ENCODE peak calls at places on chromosomes 6 and 20, in ten cellular contexts. N, H, E, A, U, W, B, J, V and G are unnamed samples.

GRCh38 chr6:18667612-18668011 is 280.5 kb downstream of the RNF144B start:
- DNase-seq in N (no peak), H (no peak), E (no peak), A (no peak), U (no peak), W (no peak), B (no peak), J (no peak), V (no peak), G (no peak)

GRCh38 chr6:89979473-89980119 is 85.3 kb downstream of the GJA10 start:
- DNase-seq in N (no peak), H (no peak), E (no peak), A (no peak), U (no peak), W (no peak), B (no peak), J (no peak), V (no peak), G (no peak)

GRCh38 chr6:7991992-7992815 is 72.0 kb downstream of the BLOC1S5 start:
- DNase-seq in N (no peak), H (peak; percentile 80), E (peak; percentile 9), A (no peak), U (peak; percentile 87), W (peak; percentile 65), B (peak; percentile 89), J (peak; percentile 52), V (no peak), G (no peak)

GRCh38 chr20:11247059-11247630 is 573.3 kb upstream of the JAG1 start:
- DNase-seq in N (no peak), H (no peak), E (no peak), A (no peak), U (no peak), W (no peak), B (no peak), J (no peak), V (no peak), G (no peak)

GRCh38 chr6:89251170-89251569 is 34.0 kb upstream of the GABRR1 start:
- DNase-seq in N (no peak), H (no peak), E (no peak), A (no peak), U (no peak), W (peak; percentile 45), B (no peak), J (no peak), V (no peak), G (no peak)

GRCh38 chr6:23650676-23651075 is 475.3 kb upstream of the NRSN1 start:
- DNase-seq in N (no peak), H (no peak), E (peak; percentile 65), A (no peak), U (no peak), W (no peak), B (no peak), J (no peak), V (no peak), G (no peak)

GRCh38 chr6:163438298-163438939 is 23.9 kb downstream of the QKI start:
- DNase-seq in N (no peak), H (no peak), E (no peak), A (no peak), U (no peak), W (peak; percentile 56), B (no peak), J (no peak), V (no peak), G (no peak)

GRCh38 chr6:139846538-139847321 is 472.3 kb upstream of the CITED2 start:
- DNase-seq in N (no peak), H (no peak), E (no peak), A (no peak), U (no peak), W (no peak), B (no peak), J (no peak), V (no peak), G (no peak)

GRCh38 chr6:111536888-111537287 is 53.9 kb upstream of the REV3L start:
- DNase-seq in N (no peak), H (no peak), E (no peak), A (no peak), U (no peak), W (no peak), B (no peak), J (no peak), V (no peak), G (no peak)

GRCh38 chr6:4313044-4313686 is 177.8 kb upstream of the ECI2 start:
- DNase-seq in N (no peak), H (peak; percentile 96), E (peak; percentile 49), A (peak; percentile 68), U (peak; percentile 95), W (peak; percentile 95), B (peak; percentile 93), J (peak; percentile 85), V (peak; percentile 21), G (no peak)

GRCh38 chr6:53119772-53120409 is 28.8 kb downstream of the GCM1 start:
- DNase-seq in N (no peak), H (peak; percentile 67), E (peak; percentile 46), A (peak; percentile 44), U (peak; percentile 68), W (peak; percentile 78), B (peak; percentile 42), J (no peak), V (no peak), G (no peak)

GRCh38 chr6:82408952-82409421 is 45.4 kb downstream of the TPBG start:
- DNase-seq in N (no peak), H (peak; percentile 64), E (no peak), A (no peak), U (peak; percentile 80), W (peak; percentile 95), B (peak; percentile 45), J (peak; percentile 42), V (no peak), G (no peak)

GRCh38 chr20:35886537-35886936 is 67.8 kb downstream of the SCAND1 start:
- DNase-seq in N (no peak), H (peak; percentile 71), E (no peak), A (no peak), U (no peak), W (no peak), B (no peak), J (no peak), V (no peak), G (no peak)

GRCh38 chr6:52435345-52435744 is 15.2 kb downstream of the EFHC1 start:
- DNase-seq in N (no peak), H (no peak), E (no peak), A (no peak), U (no peak), W (no peak), B (no peak), J (no peak), V (no peak), G (no peak)

GRCh38 chr20:46302119-46302518 is 6.2 kb downstream of the CDH22 start:
- DNase-seq in N (no peak), H (no peak), E (no peak), A (no peak), U (no peak), W (no peak), B (no peak), J (no peak), V (no peak), G (no peak)

GRCh38 chr20:38875170-38875993 is 50.8 kb upstream of the FAM83D start:
- DNase-seq in N (peak; percentile 60), H (no peak), E (no peak), A (no peak), U (no peak), W (no peak), B (no peak), J (no peak), V (no peak), G (no peak)

DNA sequence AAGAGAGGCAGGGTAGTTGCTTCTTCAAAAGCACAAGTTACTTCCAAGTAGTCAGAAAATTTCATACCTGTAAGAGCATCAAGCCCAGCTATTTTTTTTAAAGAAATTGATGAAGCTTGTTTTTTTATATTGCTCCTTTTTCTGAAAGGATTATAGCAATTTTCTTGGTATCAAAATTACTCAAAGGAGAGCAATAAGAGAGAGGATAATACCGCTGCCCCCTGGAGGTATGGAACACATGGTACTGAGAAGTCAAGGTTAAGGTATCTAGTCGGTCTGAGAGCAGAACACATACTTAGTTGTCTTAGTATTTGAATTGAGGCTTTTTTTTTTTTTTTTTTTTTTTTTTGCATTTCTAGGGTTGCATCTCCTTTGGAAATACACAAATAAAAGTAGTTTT is 59.4 kb downstream of the ADGRF5 start:
- DNase-seq in N (no peak), H (no peak), E (no peak), A (no peak), U (no peak), W (peak; percentile 8), B (no peak), J (no peak), V (no peak), G (no peak)
- TF ChIP-seq CTCF in N (no peak), H (no peak), E (no peak), A (no peak), U (no peak), W (no peak), B (peak; percentile 17), J (no peak), V (no peak), G (no peak)

GRCh38 chr6:31712296-31712695 is 2.9 kb upstream of the LY6G6D start:
- DNase-seq in N (no peak), H (no peak), E (peak; percentile 71), A (no peak), U (no peak), W (peak; percentile 52), B (no peak), J (no peak), V (no peak), G (no peak)
- TF ChIP-seq CTCF in N (no peak), H (peak; percentile 4), E (peak; percentile 54), A (peak; percentile 4), U (peak; percentile 43), W (peak; percentile 50), B (no peak), J (peak; percentile 21), V (no peak), G (no peak)

DNA sequence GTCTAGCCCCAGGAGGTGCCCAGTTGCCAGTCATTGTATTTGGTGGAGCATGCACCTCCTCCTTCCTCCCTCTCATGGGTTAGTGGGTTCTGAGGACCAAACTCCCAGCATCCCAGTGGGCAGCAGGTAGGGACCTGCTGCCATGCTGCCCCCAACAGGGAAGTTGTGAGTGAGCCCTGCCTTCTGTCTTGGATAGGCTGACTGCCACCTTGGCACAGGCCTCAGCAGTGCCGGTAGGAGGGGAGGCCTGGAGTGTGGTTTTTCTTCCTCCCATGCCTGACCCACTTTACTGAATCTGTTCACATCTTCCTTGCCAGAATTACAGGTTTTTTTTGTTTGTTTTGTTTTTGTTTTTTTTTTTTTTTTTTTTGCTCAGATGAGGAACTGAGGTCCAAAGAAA is 24.5 kb downstream of the PLCG1 start:
- DNase-seq in N (no peak), H (no peak), E (no peak), A (no peak), U (no peak), W (no peak), B (no peak), J (no peak), V (no peak), G (no peak)
- TF ChIP-seq CTCF in N (no peak), H (no peak), E (no peak), A (no peak), U (no peak), W (no peak), B (no peak), J (no peak), V (no peak), G (no peak)

DNA sequence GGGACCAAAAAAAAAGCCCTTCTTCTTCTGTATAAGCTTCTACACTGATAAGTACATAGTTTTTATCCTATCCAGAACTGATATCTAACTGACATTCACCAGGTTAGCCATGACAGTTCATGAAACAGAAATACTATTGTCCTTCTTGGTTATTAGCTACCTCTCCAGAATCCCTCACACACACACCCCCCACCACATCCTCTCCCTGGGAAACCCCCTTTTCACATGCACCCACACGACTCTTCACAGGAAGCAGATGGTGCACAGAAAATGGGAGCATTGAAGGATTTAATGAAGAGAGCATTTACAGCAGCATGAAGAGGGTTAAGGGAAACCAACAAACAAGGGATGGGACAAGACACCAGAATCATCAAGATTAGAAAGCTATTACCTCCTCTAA is 88.9 kb downstream of the FHL5 start:
- DNase-seq in N (no peak), H (no peak), E (no peak), A (no peak), U (no peak), W (no peak), B (no peak), J (no peak), V (no peak), G (no peak)
- TF ChIP-seq CTCF in N (no peak), H (no peak), E (no peak), A (no peak), U (no peak), W (no peak), B (no peak), J (no peak), V (no peak), G (no peak)